ENCODE peak calls at places on chromosomes 5 and 9, in ten cellular contexts. Z, Q, G, S, F, X, U, L, N and Y are unnamed samples.

GRCh38 chr5:126961702-126962101 is 68.7 kb downstream of the MARCHF3 start:
- DNase-seq in Z (peak), Q (no peak), G (no peak), S (no peak), F (no peak), X (no peak), U (no peak), L (no peak), N (no peak), Y (no peak)

GRCh38 chr9:124894741-124895170 is 32.8 kb downstream of the ARPC5L start:
- DNase-seq in Z (no peak), Q (no peak), G (peak), S (no peak), F (peak), X (peak), U (no peak), L (no peak), N (peak), Y (peak)

GRCh38 chr5:118775790-118776499 is 212.4 kb downstream of the DTWD2 start:
- DNase-seq in Z (no peak), Q (no peak), G (no peak), S (no peak), F (no peak), X (no peak), U (no peak), L (no peak), N (no peak), Y (no peak)

GRCh38 chr5:40354171-40354570 is 325.5 kb upstream of the PTGER4 start:
- DNase-seq in Z (no peak), Q (no peak), G (no peak), S (no peak), F (no peak), X (no peak), U (peak), L (no peak), N (no peak), Y (no peak)

GRCh38 chr5:99449786-99450185 is 521.0 kb upstream of the CHD1 start:
- DNase-seq in Z (no peak), Q (no peak), G (no peak), S (no peak), F (no peak), X (no peak), U (no peak), L (no peak), N (no peak), Y (no peak)

GRCh38 chr5:73938280-73938937 is 312.4 kb downstream of the ARHGEF28 start:
- DNase-seq in Z (no peak), Q (no peak), G (no peak), S (no peak), F (no peak), X (no peak), U (no peak), L (no peak), N (no peak), Y (no peak)

GRCh38 chr9:70452365-70452764 is 37.9 kb upstream of the KLF9 start:
- DNase-seq in Z (no peak), Q (no peak), G (no peak), S (no peak), F (no peak), X (no peak), U (no peak), L (no peak), N (no peak), Y (no peak)

GRCh38 chr9:136901516-136902258 is 15.4 kb downstream of the TRAF2 start:
- DNase-seq in Z (no peak), Q (no peak), G (no peak), S (no peak), F (peak), X (no peak), U (peak), L (peak), N (peak), Y (peak)

GRCh38 chr9:38622083-38622674 is 1.8 kb upstream of the ANKRD18A start:
- DNase-seq in Z (peak), Q (no peak), G (no peak), S (peak), F (no peak), X (no peak), U (peak), L (no peak), N (no peak), Y (no peak)

GRCh38 chr5:106399381-106399780 is 1271.4 kb downstream of the EFNA5 start:
- DNase-seq in Z (no peak), Q (no peak), G (no peak), S (no peak), F (no peak), X (no peak), U (no peak), L (no peak), N (no peak), Y (no peak)